ENCODE peak calls at places on chromosomes 2 and 18, in six cellular contexts. Y is H7; Z is stimulated activated CD8-positive, alpha-beta memory T cell treated with anti-CD3 and anti-CD28 coated beads, Interleukin-15, amount 100 ng/mL, for 48 hours; B is tibial nerve; O is COR-L47; D is fibroblast of pulmonary artery. X is an unnamed sample.

GRCh38 chr18:74123200-74123599 is 24.4 kb downstream of the FBXO15 start:
- DNase-seq in Y (no peak), Z (no peak), B (no peak), O (no peak), D (no peak), X (no peak)

GRCh38 chr2:204687776-204688175 is 142.5 kb downstream of the PARD3B start:
- DNase-seq in Y (no peak), Z (no peak), B (no peak), O (no peak), D (no peak), X (no peak)

GRCh38 chr2:72205546-72205863 is 57.8 kb upstream of the CYP26B1 start:
- DNase-seq in Y (no peak), Z (no peak), B (no peak), O (no peak), D (no peak), X (no peak)

GRCh38 chr2:216161967-216162366 is 52.8 kb downstream of the XRCC5 start:
- DNase-seq in Y (no peak), Z (no peak), B (no peak), O (no peak), D (no peak), X (no peak)

GRCh38 chr2:67304300-67304890 is 92.7 kb upstream of the ETAA1 start:
- DNase-seq in Y (no peak), Z (no peak), B (no peak), O (no peak), D (no peak), X (no peak)

GRCh38 chr18:12309683-12310198 is 1.7 kb downstream of the TUBB6 start:
- DNase-seq in Y (no peak), Z (no peak), B (no peak), O (no peak), D (peak), X (no peak)

GRCh38 chr2:34656632-34657031 is 1057.5 kb upstream of the FAM98A start:
- DNase-seq in Y (no peak), Z (no peak), B (no peak), O (no peak), D (no peak), X (no peak)

GRCh38 chr2:71154798-71155197 is 24.4 kb downstream of the MPHOSPH10 start:
- DNase-seq in Y (peak), Z (no peak), B (no peak), O (no peak), D (no peak), X (peak)

GRCh38 chr2:231129216-231129615 is 4.4 kb upstream of the HTR2B start:
- DNase-seq in Y (no peak), Z (no peak), B (no peak), O (no peak), D (no peak), X (no peak)

GRCh38 chr18:28045176-28045810 is 131.6 kb downstream of the CDH2 start:
- DNase-seq in Y (no peak), Z (no peak), B (no peak), O (peak), D (peak), X (no peak)

GRCh38 chr2:29446852-29447251 is 331.6 kb downstream of the CLIP4 start:
- DNase-seq in Y (no peak), Z (no peak), B (no peak), O (no peak), D (no peak), X (no peak)

X was measured in NK-92 treated with Interleukin-12 subunit alpha and Interleukin-12 subunit beta, amount 100 ng/mL, for 24 hours.